ENCODE peak calls at places on chromosomes 16 and 17, in five cellular contexts. F is GM12878, N is K562, B is HepG2, Q is SK-N-SH. E is an unnamed sample.

GRCh38 chr16:79278506-79278905 is 322.0 kb downstream of the MAF start:
- DNase-seq in F (no peak), N (no peak), B (no peak), Q (no peak), E (no peak)

GRCh38 chr16:19542138-19542821 is 13.2 kb upstream of the VPS35L start:
- DNase-seq in F (no peak), N (no peak), B (peak), Q (no peak), E (no peak)

GRCh38 chr17:41680426-41681040 is 8.2 kb upstream of the EIF1 start:
- DNase-seq in F (no peak), N (no peak), B (no peak), Q (no peak), E (no peak)

GRCh38 chr16:75497558-75497957 is 2.3 kb upstream of the CHST6 start:
- DNase-seq in F (no peak), N (no peak), B (no peak), Q (no peak), E (no peak)

GRCh38 chr17:67582632-67583230 is 135.0 kb upstream of the NOL11 start:
- DNase-seq in F (no peak), N (no peak), B (no peak), Q (no peak), E (no peak)

GRCh38 chr16:73032548-73033270 is 15.2 kb downstream of the ZFHX3 start:
- DNase-seq in F (peak), N (no peak), B (no peak), Q (no peak), E (no peak)

GRCh38 chr16:9128346-9129342 is 37.2 kb downstream of the HAPSTR1 start:
- DNase-seq in F (no peak), N (no peak), B (no peak), Q (no peak), E (no peak)

GRCh38 chr17:27520571-27521185 is 64.4 kb downstream of the KSR1 start:
- DNase-seq in F (no peak), N (no peak), B (peak), Q (no peak), E (no peak)

GRCh38 chr16:29993903-29994612 is 1.4 kb downstream of the HIRIP3 start:
- DNase-seq in F (no peak), N (no peak), B (no peak), Q (no peak), E (no peak)

GRCh38 chr16:22300427-22301071 is 3.3 kb downstream of the POLR3E start:
- DNase-seq in F (no peak), N (peak), B (peak), Q (peak), E (peak)

GRCh38 chr17:9308069-9308468 is 267.6 kb downstream of the STX8 start:
- DNase-seq in F (no peak), N (no peak), B (no peak), Q (no peak), E (no peak)

GRCh38 chr16:5509794-5510193 is 412.2 kb upstream of the EEF2KMT start:
- DNase-seq in F (no peak), N (no peak), B (no peak), Q (no peak), E (no peak)

GRCh38 chr17:17680477-17681186 is 626 bp upstream of the RAI1 start:
- DNase-seq in F (no peak), N (no peak), B (no peak), Q (no peak), E (no peak)

GRCh38 chr17:17682737-17683675 is 1.7 kb downstream of the RAI1 start:
- DNase-seq in F (no peak), N (peak), B (no peak), Q (peak), E (no peak)

GRCh38 chr17:17682293-17682736 is 1.1 kb downstream of the RAI1 start:
- DNase-seq in F (no peak), N (peak), B (no peak), Q (peak), E (no peak)

GRCh38 chr17:17681187-17681743 is at the start of gene RAI1:
- DNase-seq in F (no peak), N (peak), B (peak), Q (peak), E (peak)

GRCh38 chr17:17681744-17682292 is 560 bp downstream of the RAI1 start:
- DNase-seq in F (no peak), N (peak), B (no peak), Q (peak), E (no peak)
- TF ChIP-seq JUND in F (no peak), N (no peak), B (no peak), Q (no peak), E (no peak)

DNA sequence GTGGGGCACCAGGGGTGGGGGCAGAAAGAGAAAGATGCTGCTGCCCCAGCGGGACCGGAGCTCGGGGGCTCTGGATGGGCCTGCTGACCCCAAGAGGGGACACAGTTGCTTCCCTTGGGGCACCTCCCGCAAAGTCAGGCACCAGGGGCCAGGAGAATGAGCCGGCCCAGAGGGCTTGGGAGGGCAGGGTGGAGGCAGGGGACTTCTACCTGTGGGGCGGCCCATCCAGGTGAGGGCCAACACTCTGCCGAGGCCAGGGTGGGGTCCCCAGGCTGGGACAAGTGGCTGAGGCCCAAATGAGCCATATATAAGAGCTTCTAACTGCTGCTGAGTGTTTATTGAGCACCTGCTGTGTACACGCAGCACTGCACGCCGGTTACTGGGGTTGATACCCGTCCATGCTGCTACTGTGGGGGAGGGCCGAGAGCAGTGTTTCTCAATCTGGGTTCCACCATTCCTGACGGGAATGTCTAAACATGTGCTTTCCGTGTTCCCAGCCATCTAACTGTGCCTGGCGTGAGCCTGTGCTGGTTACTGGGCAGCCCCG is 211.7 kb upstream of the GSE1 start:
- DNase-seq in F (no peak), N (no peak), B (no peak), Q (no peak), E (no peak)
- TF ChIP-seq JUND in F (no peak), N (no peak), B (no peak), Q (no peak), E (no peak)

DNA sequence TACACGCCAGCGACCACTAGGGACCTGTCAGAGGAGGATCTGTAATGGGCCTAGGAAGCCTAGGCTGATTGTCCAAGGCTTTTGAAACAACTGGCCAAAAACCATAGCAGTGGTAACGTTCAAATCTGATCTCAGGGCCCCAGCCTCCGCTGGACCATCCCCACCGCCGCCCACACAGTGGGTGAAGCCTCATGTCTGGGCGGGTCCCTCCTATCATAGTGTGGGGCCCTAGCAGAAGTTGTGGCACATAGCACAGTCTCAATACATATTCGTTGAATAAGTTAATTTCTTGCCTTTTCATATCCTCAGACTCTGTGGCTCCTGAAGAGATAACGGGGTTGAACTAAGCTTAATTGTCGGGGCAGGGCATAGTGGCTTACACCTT is 818 bp downstream of the DPH1 start:
- DNase-seq in F (no peak), N (peak), B (no peak), Q (no peak), E (no peak)
- TF ChIP-seq JUND in F (no peak), N (peak), B (no peak), Q (no peak), E (no peak)

DNA sequence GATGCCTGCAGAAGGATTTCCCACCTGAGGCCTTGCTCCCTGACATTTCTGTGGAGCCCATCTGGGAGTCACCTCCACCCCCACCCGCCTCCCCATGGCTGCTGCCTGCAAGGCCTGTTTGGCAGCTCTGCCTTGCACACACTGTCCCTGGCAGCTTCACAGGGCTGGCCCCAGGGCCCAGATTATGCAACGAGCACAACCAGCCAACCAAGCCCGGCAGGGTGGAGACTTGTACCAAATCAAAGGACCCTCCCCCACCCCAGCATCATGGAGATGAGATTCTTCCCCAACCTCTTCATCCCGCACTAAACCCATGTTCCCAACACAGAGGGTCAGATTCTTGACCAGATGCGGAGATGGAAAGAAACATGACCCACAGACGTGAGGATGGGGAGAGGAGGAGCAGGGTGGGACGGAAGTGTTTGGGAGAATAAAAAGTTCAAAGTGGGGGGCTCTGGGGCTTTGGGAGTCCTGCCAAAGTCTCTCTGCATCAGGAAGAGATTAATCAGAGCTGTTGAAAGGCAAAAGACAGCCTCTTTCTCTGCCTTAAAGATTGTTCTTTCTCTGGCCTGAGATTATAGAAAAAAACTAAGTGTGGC is 3.8 kb downstream of the SMARCD2 start:
- DNase-seq in F (no peak), N (no peak), B (no peak), Q (no peak), E (peak)
- TF ChIP-seq JUND in F (no peak), N (no peak), B (no peak), Q (no peak), E (no peak)